ENCODE peak calls at places on chromosomes 1 and 21, in six cellular contexts. One of them, this sample, is unnamed.

GRCh38 chr1:25117233-25117823 is 115.0 kb downstream of the SYF2 start:
- DNase-seq in fibroblast of lung: no peak
- DNase-seq in fibroblast of mammary gland: no peak
- DNase-seq in astrocyte of the cerebellum: no peak
- DNase-seq in astrocyte of the spinal cord: no peak
- DNase-seq in brain microvascular endothelial cell: no peak
- DNase-seq in this sample: no peak

GRCh38 chr1:226778657-226779058 is 39.6 kb upstream of the ITPKB start:
- DNase-seq in astrocyte of the spinal cord: peak; percentile 88
- DNase-seq in brain microvascular endothelial cell: peak; percentile 96
- DNase-seq in astrocyte of the cerebellum: peak; percentile 93
- DNase-seq in fibroblast of mammary gland: peak; percentile 94
- DNase-seq in fibroblast of lung: peak; percentile 51
- DNase-seq in this sample: peak; percentile 80

GRCh38 chr1:111745670-111746613 is 6.7 kb upstream of the INKA2 start:
- DNase-seq in fibroblast of lung: no peak
- DNase-seq in fibroblast of mammary gland: no peak
- DNase-seq in brain microvascular endothelial cell: no peak
- DNase-seq in astrocyte of the cerebellum: no peak
- DNase-seq in astrocyte of the spinal cord: no peak
- DNase-seq in this sample: no peak

GRCh38 chr1:5747428-5748285 is 244.6 kb downstream of the NPHP4 start:
- DNase-seq in astrocyte of the cerebellum: no peak
- DNase-seq in fibroblast of mammary gland: no peak
- DNase-seq in fibroblast of lung: no peak
- DNase-seq in astrocyte of the spinal cord: no peak
- DNase-seq in brain microvascular endothelial cell: no peak
- DNase-seq in this sample: no peak

GRCh38 chr1:55043011-55043410 is 3.7 kb downstream of the PCSK9 start:
- DNase-seq in astrocyte of the spinal cord: no peak
- DNase-seq in brain microvascular endothelial cell: no peak
- DNase-seq in fibroblast of lung: no peak
- DNase-seq in astrocyte of the cerebellum: no peak
- DNase-seq in fibroblast of mammary gland: no peak
- DNase-seq in this sample: no peak

GRCh38 chr1:67731322-67731721 is 46.3 kb downstream of the GADD45A start:
- DNase-seq in brain microvascular endothelial cell: no peak
- DNase-seq in fibroblast of mammary gland: no peak
- DNase-seq in astrocyte of the spinal cord: no peak
- DNase-seq in fibroblast of lung: no peak
- DNase-seq in astrocyte of the cerebellum: no peak
- DNase-seq in this sample: no peak

GRCh38 chr21:42640486-42640885 is 12.9 kb upstream of the PDE9A start:
- DNase-seq in astrocyte of the cerebellum: no peak
- DNase-seq in brain microvascular endothelial cell: no peak
- DNase-seq in fibroblast of mammary gland: no peak
- DNase-seq in astrocyte of the spinal cord: no peak
- DNase-seq in fibroblast of lung: no peak
- DNase-seq in this sample: no peak

GRCh38 chr1:174072546-174072945 is 50.4 kb upstream of the RC3H1 start:
- DNase-seq in fibroblast of mammary gland: no peak
- DNase-seq in fibroblast of lung: peak; percentile 18
- DNase-seq in astrocyte of the spinal cord: no peak
- DNase-seq in astrocyte of the cerebellum: no peak
- DNase-seq in brain microvascular endothelial cell: no peak
- DNase-seq in this sample: peak; percentile 14

GRCh38 chr1:45510972-45511527 is 10.6 kb downstream of the PRDX1 start:
- DNase-seq in astrocyte of the spinal cord: no peak
- DNase-seq in astrocyte of the cerebellum: no peak
- DNase-seq in brain microvascular endothelial cell: no peak
- DNase-seq in fibroblast of lung: no peak
- DNase-seq in fibroblast of mammary gland: no peak
- DNase-seq in this sample: no peak

GRCh38 chr1:225880210-225880584 is 2.0 kb downstream of the TMEM63A start:
- DNase-seq in brain microvascular endothelial cell: no peak
- DNase-seq in astrocyte of the cerebellum: no peak
- DNase-seq in fibroblast of mammary gland: no peak
- DNase-seq in astrocyte of the spinal cord: no peak
- DNase-seq in fibroblast of lung: no peak
- DNase-seq in this sample: no peak

GRCh38 chr1:1598720-1599029 is 1.3 kb downstream of the FNDC10 start:
- DNase-seq in brain microvascular endothelial cell: no peak
- DNase-seq in fibroblast of lung: no peak
- DNase-seq in fibroblast of mammary gland: no peak
- DNase-seq in astrocyte of the spinal cord: no peak
- DNase-seq in astrocyte of the cerebellum: no peak
- DNase-seq in this sample: no peak

GRCh38 chr1:22500476-22500875 is 48.8 kb downstream of the ZBTB40 start:
- DNase-seq in fibroblast of lung: peak; percentile 80
- DNase-seq in astrocyte of the spinal cord: peak; percentile 68
- DNase-seq in fibroblast of mammary gland: peak; percentile 46
- DNase-seq in astrocyte of the cerebellum: peak; percentile 43
- DNase-seq in brain microvascular endothelial cell: peak; percentile 35
- DNase-seq in this sample: peak; percentile 70

GRCh38 chr1:21816602-21817302 is 4.7 kb downstream of the LDLRAD2 start:
- DNase-seq in fibroblast of lung: peak; percentile 70
- DNase-seq in brain microvascular endothelial cell: peak; percentile 61
- DNase-seq in fibroblast of mammary gland: peak; percentile 80
- DNase-seq in astrocyte of the spinal cord: peak; percentile 70
- DNase-seq in astrocyte of the cerebellum: peak; percentile 22
- DNase-seq in this sample: peak; percentile 77

GRCh38 chr1:184947497-184948256 is 26.6 kb downstream of the NIBAN1 start:
- DNase-seq in brain microvascular endothelial cell: no peak
- DNase-seq in astrocyte of the spinal cord: no peak
- DNase-seq in fibroblast of mammary gland: no peak
- DNase-seq in fibroblast of lung: no peak
- DNase-seq in astrocyte of the cerebellum: no peak
- DNase-seq in this sample: no peak

GRCh38 chr1:207029991-207030521 is 2.5 kb downstream of the C1orf116 start:
- DNase-seq in astrocyte of the cerebellum: no peak
- DNase-seq in fibroblast of mammary gland: no peak
- DNase-seq in fibroblast of lung: no peak
- DNase-seq in brain microvascular endothelial cell: no peak
- DNase-seq in astrocyte of the spinal cord: no peak
- DNase-seq in this sample: no peak

GRCh38 chr21:38912789-38913119 is 107.0 kb downstream of the ETS2 start:
- DNase-seq in astrocyte of the spinal cord: no peak
- DNase-seq in fibroblast of lung: no peak
- DNase-seq in fibroblast of mammary gland: no peak
- DNase-seq in brain microvascular endothelial cell: no peak
- DNase-seq in astrocyte of the cerebellum: no peak
- DNase-seq in this sample: no peak

GRCh38 chr21:46294647-46295176 is 8.6 kb downstream of the YBEY start:
- DNase-seq in astrocyte of the spinal cord: peak; percentile 67
- DNase-seq in fibroblast of lung: peak; percentile 37
- DNase-seq in fibroblast of mammary gland: peak; percentile 72
- DNase-seq in brain microvascular endothelial cell: peak; percentile 55
- DNase-seq in astrocyte of the cerebellum: peak; percentile 43
- DNase-seq in this sample: peak; percentile 69

GRCh38 chr1:152459596-152460528 is 45.8 kb upstream of the CRNN start:
- DNase-seq in astrocyte of the cerebellum: peak; percentile 18
- DNase-seq in fibroblast of mammary gland: peak; percentile 67
- DNase-seq in brain microvascular endothelial cell: peak; percentile 56
- DNase-seq in astrocyte of the spinal cord: peak; percentile 62
- DNase-seq in fibroblast of lung: peak; percentile 64
- DNase-seq in this sample: peak; percentile 79

GRCh38 chr21:42844411-42845113 is 34.8 kb downstream of the WDR4 start:
- DNase-seq in astrocyte of the spinal cord: peak; percentile 2
- DNase-seq in fibroblast of mammary gland: no peak
- DNase-seq in astrocyte of the cerebellum: no peak
- DNase-seq in brain microvascular endothelial cell: no peak
- DNase-seq in fibroblast of lung: no peak
- DNase-seq in this sample: no peak

GRCh38 chr1:2192031-2192995 is 2.3 kb downstream of the FAAP20 start:
- DNase-seq in fibroblast of mammary gland: peak; percentile 77
- DNase-seq in astrocyte of the cerebellum: no peak
- DNase-seq in fibroblast of lung: peak; percentile 77
- DNase-seq in astrocyte of the spinal cord: peak; percentile 42
- DNase-seq in brain microvascular endothelial cell: no peak
- DNase-seq in this sample: peak; percentile 81

GRCh38 chr1:85048296-85049064 is at the start of gene MCOLN3:
- DNase-seq in fibroblast of lung: no peak
- DNase-seq in brain microvascular endothelial cell: no peak
- DNase-seq in astrocyte of the spinal cord: no peak
- DNase-seq in astrocyte of the cerebellum: no peak
- DNase-seq in fibroblast of mammary gland: peak; percentile 11
- DNase-seq in this sample: no peak

GRCh38 chr1:99728494-99729235 is 37.8 kb downstream of the FRRS1 start:
- DNase-seq in brain microvascular endothelial cell: peak; percentile 51
- DNase-seq in fibroblast of lung: no peak
- DNase-seq in fibroblast of mammary gland: peak; percentile 59
- DNase-seq in astrocyte of the cerebellum: no peak
- DNase-seq in astrocyte of the spinal cord: peak; percentile 66
- DNase-seq in this sample: peak; percentile 41

GRCh38 chr1:197868751-197869501 is 33.5 kb upstream of the C1orf53 start:
- DNase-seq in fibroblast of mammary gland: peak; percentile 76
- DNase-seq in astrocyte of the cerebellum: peak; percentile 26
- DNase-seq in brain microvascular endothelial cell: peak; percentile 61
- DNase-seq in astrocyte of the spinal cord: peak; percentile 76
- DNase-seq in fibroblast of lung: peak; percentile 69
- DNase-seq in this sample: peak; percentile 85

GRCh38 chr1:68725353-68725752 is 228.5 kb upstream of the DEPDC1 start:
- DNase-seq in fibroblast of lung: peak; percentile 1
- DNase-seq in fibroblast of mammary gland: no peak
- DNase-seq in astrocyte of the spinal cord: peak; percentile 16
- DNase-seq in brain microvascular endothelial cell: no peak
- DNase-seq in astrocyte of the cerebellum: peak; percentile 4
- DNase-seq in this sample: peak; percentile 1

GRCh38 chr1:87826639-87827345 is 498.1 kb downstream of the LMO4 start:
- DNase-seq in fibroblast of mammary gland: peak; percentile 90
- DNase-seq in brain microvascular endothelial cell: peak; percentile 52
- DNase-seq in fibroblast of lung: peak; percentile 96
- DNase-seq in astrocyte of the spinal cord: peak; percentile 57
- DNase-seq in astrocyte of the cerebellum: no peak
- DNase-seq in this sample: peak; percentile 97

GRCh38 chr1:147072371-147073061 is 99.8 kb downstream of the PRKAB2 start:
- DNase-seq in fibroblast of mammary gland: no peak
- DNase-seq in brain microvascular endothelial cell: no peak
- DNase-seq in astrocyte of the spinal cord: no peak
- DNase-seq in fibroblast of lung: peak; percentile 17
- DNase-seq in astrocyte of the cerebellum: no peak
- DNase-seq in this sample: no peak

GRCh38 chr1:83055391-83056170 is 943.4 kb downstream of the TTLL7 start:
- DNase-seq in astrocyte of the cerebellum: no peak
- DNase-seq in fibroblast of mammary gland: no peak
- DNase-seq in brain microvascular endothelial cell: no peak
- DNase-seq in fibroblast of lung: no peak
- DNase-seq in astrocyte of the spinal cord: no peak
- DNase-seq in this sample: no peak

GRCh38 chr1:174114788-174115448 is 44.4 kb upstream of the RABGAP1L start:
- DNase-seq in astrocyte of the cerebellum: peak; percentile 28
- DNase-seq in astrocyte of the spinal cord: peak; percentile 36
- DNase-seq in fibroblast of lung: peak; percentile 43
- DNase-seq in brain microvascular endothelial cell: peak; percentile 50
- DNase-seq in fibroblast of mammary gland: peak; percentile 74
- DNase-seq in this sample: peak; percentile 68

DNA sequence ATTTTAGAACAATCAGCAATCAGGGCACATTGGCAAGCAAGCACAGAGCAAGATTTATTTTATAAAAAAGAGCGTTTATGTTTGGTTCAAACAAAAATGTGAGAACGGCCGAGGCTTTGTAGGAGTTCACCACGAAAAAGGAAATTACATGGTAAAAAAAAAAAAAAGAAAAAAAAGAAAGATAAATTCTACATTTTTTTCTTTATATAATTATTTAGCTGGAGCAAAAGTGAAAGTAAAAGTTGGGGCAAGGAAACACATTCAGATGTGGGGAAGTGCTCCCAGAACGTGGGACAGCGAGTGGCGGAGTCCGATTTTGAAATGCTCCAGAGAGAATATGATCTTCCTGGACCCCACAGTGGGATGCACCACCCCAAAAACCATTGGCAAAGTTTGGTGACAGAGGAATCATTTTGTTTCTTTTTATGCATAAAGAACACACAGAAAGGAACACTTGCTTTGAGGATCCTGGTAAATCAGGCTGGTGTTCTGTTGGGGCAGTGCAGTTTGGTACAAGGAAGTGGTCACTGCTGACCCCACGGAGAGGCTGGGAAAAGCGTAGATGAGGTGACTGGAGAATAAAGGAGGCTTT is 16.3 kb upstream of the ATP5PO start:
- DNase-seq in astrocyte of the cerebellum: no peak
- DNase-seq in astrocyte of the spinal cord: no peak
- DNase-seq in brain microvascular endothelial cell: no peak
- DNase-seq in fibroblast of lung: peak; percentile 58
- DNase-seq in fibroblast of mammary gland: no peak
- DNase-seq in this sample: no peak
- H3K4me3 ChIP-seq in astrocyte of the cerebellum: peak overlapping the region; percentile 10
- H3K4me3 ChIP-seq in astrocyte of the spinal cord: peak overlapping the region; percentile 38
- H3K4me3 ChIP-seq in brain microvascular endothelial cell: peak overlapping the region; percentile 20
- H3K4me3 ChIP-seq in fibroblast of lung: peak overlapping the region; percentile 68
- H3K4me3 ChIP-seq in fibroblast of mammary gland: peak overlapping the region; percentile 15
- H3K4me3 ChIP-seq in this sample: peak overlapping the region; percentile 3

GRCh38 chr1:13760921-13761320 is 60.9 kb downstream of the PRDM2 start:
- DNase-seq in fibroblast of mammary gland: no peak
- DNase-seq in brain microvascular endothelial cell: no peak
- DNase-seq in astrocyte of the spinal cord: no peak
- DNase-seq in astrocyte of the cerebellum: no peak
- DNase-seq in fibroblast of lung: no peak
- DNase-seq in this sample: no peak
- TF ChIP-seq CTCF in fibroblast of mammary gland: no peak
- TF ChIP-seq CTCF in brain microvascular endothelial cell: no peak
- TF ChIP-seq CTCF in astrocyte of the spinal cord: no peak
- TF ChIP-seq CTCF in astrocyte of the cerebellum: no peak
- TF ChIP-seq CTCF in fibroblast of lung: no peak
- TF ChIP-seq CTCF in this sample: no peak

GRCh38 chr1:40736085-40736531 is 44.6 kb downstream of the NFYC start:
- DNase-seq in fibroblast of mammary gland: peak; percentile 81
- DNase-seq in fibroblast of lung: peak; percentile 84
- DNase-seq in brain microvascular endothelial cell: peak; percentile 68
- DNase-seq in astrocyte of the spinal cord: peak; percentile 88
- DNase-seq in astrocyte of the cerebellum: peak; percentile 80
- DNase-seq in this sample: peak; percentile 84

GRCh38 chr1:40735234-40735633 is 43.7 kb downstream of the NFYC start:
- DNase-seq in astrocyte of the cerebellum: no peak
- DNase-seq in fibroblast of mammary gland: no peak
- DNase-seq in fibroblast of lung: no peak
- DNase-seq in brain microvascular endothelial cell: no peak
- DNase-seq in astrocyte of the spinal cord: no peak
- DNase-seq in this sample: no peak

GRCh38 chr1:40732756-40733301 is 41.3 kb downstream of the NFYC start:
- DNase-seq in astrocyte of the spinal cord: no peak
- DNase-seq in astrocyte of the cerebellum: no peak
- DNase-seq in brain microvascular endothelial cell: no peak
- DNase-seq in fibroblast of mammary gland: no peak
- DNase-seq in fibroblast of lung: no peak
- DNase-seq in this sample: peak; percentile 27
- H3K4me3 ChIP-seq in astrocyte of the spinal cord: no peak overlapping the region
- H3K4me3 ChIP-seq in astrocyte of the cerebellum: no peak overlapping the region
- H3K4me3 ChIP-seq in brain microvascular endothelial cell: no peak overlapping the region
- H3K4me3 ChIP-seq in fibroblast of mammary gland: no peak overlapping the region
- H3K4me3 ChIP-seq in fibroblast of lung: no peak overlapping the region
- H3K4me3 ChIP-seq in this sample: no peak overlapping the region

DNA sequence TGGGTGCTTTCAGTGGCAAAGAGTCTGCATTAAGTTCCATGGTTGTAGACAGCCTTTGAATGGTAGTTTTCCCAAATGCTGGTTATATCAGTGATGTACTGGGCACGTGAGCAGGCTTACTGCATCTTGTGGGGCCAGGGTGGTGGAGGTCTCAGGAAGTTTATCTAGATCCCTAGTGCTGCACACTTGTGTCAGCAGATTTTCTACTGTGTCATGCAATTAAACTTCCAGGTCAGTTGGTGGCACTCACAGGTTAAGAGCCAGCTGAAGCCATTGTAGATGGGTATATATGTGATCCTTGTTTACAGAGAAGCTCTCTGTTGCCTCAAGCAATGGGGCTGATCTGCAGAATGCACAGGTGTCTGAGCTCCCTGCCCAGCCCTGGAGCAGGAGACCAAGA is 33.0 kb downstream of the FOXJ3 start:
- DNase-seq in fibroblast of mammary gland: no peak
- DNase-seq in fibroblast of lung: no peak
- DNase-seq in astrocyte of the cerebellum: no peak
- DNase-seq in astrocyte of the spinal cord: no peak
- DNase-seq in brain microvascular endothelial cell: no peak
- DNase-seq in this sample: no peak
- TF ChIP-seq CTCF in fibroblast of mammary gland: no peak
- TF ChIP-seq CTCF in fibroblast of lung: no peak
- TF ChIP-seq CTCF in astrocyte of the cerebellum: no peak
- TF ChIP-seq CTCF in astrocyte of the spinal cord: no peak
- TF ChIP-seq CTCF in brain microvascular endothelial cell: no peak
- TF ChIP-seq CTCF in this sample: no peak